ENCODE peak calls at places on chromosomes 1 and 21, in ten cellular contexts. One of them, this sample, is unnamed.

GRCh38 chr1:61255324-61255703 is 173.0 kb downstream of the NFIA start:
- DNase-seq in heart right ventricle: no peak
- DNase-seq in fibroblast of lung: no peak
- DNase-seq in cardiac muscle cell: peak; percentile 36
- DNase-seq in NT2/D1: no peak
- DNase-seq in right cardiac atrium: no peak
- DNase-seq in neural progenitor cell: no peak
- DNase-seq in endothelial cell of umbilical vein: no peak
- DNase-seq in lower lobe of right lung: no peak
- DNase-seq in IMR-90: no peak
- DNase-seq in this sample: no peak

GRCh38 chr1:158933621-158934020 is 2.3 kb downstream of the PYHIN1 start:
- DNase-seq in fibroblast of lung: no peak
- DNase-seq in endothelial cell of umbilical vein: no peak
- DNase-seq in heart right ventricle: no peak
- DNase-seq in neural progenitor cell: no peak
- DNase-seq in cardiac muscle cell: no peak
- DNase-seq in lower lobe of right lung: no peak
- DNase-seq in right cardiac atrium: no peak
- DNase-seq in IMR-90: no peak
- DNase-seq in NT2/D1: no peak
- DNase-seq in this sample: no peak

GRCh38 chr1:114126696-114127095 is 27.0 kb downstream of the SYT6 start:
- DNase-seq in cardiac muscle cell: no peak
- DNase-seq in NT2/D1: no peak
- DNase-seq in endothelial cell of umbilical vein: no peak
- DNase-seq in right cardiac atrium: no peak
- DNase-seq in IMR-90: no peak
- DNase-seq in neural progenitor cell: no peak
- DNase-seq in fibroblast of lung: no peak
- DNase-seq in lower lobe of right lung: peak; percentile 69
- DNase-seq in heart right ventricle: no peak
- DNase-seq in this sample: no peak

GRCh38 chr1:8189931-8190483 is 127.9 kb upstream of the SLC45A1 start:
- DNase-seq in IMR-90: peak; percentile 67
- DNase-seq in right cardiac atrium: no peak
- DNase-seq in neural progenitor cell: no peak
- DNase-seq in fibroblast of lung: no peak
- DNase-seq in lower lobe of right lung: no peak
- DNase-seq in endothelial cell of umbilical vein: no peak
- DNase-seq in cardiac muscle cell: no peak
- DNase-seq in NT2/D1: no peak
- DNase-seq in heart right ventricle: no peak
- DNase-seq in this sample: no peak

GRCh38 chr1:178540646-178541045 is 27.7 kb downstream of the TEX35 start:
- DNase-seq in NT2/D1: no peak
- DNase-seq in heart right ventricle: no peak
- DNase-seq in neural progenitor cell: no peak
- DNase-seq in cardiac muscle cell: peak; percentile 63
- DNase-seq in lower lobe of right lung: no peak
- DNase-seq in right cardiac atrium: no peak
- DNase-seq in fibroblast of lung: peak; percentile 66
- DNase-seq in endothelial cell of umbilical vein: no peak
- DNase-seq in IMR-90: peak; percentile 94
- DNase-seq in this sample: no peak

GRCh38 chr1:119554188-119554587 is 47.2 kb downstream of the HSD3B1 start:
- DNase-seq in cardiac muscle cell: peak; percentile 97
- DNase-seq in lower lobe of right lung: no peak
- DNase-seq in fibroblast of lung: peak; percentile 93
- DNase-seq in heart right ventricle: peak; percentile 15
- DNase-seq in right cardiac atrium: peak; percentile 35
- DNase-seq in IMR-90: peak; percentile 82
- DNase-seq in NT2/D1: no peak
- DNase-seq in neural progenitor cell: no peak
- DNase-seq in endothelial cell of umbilical vein: peak; percentile 94
- DNase-seq in this sample: no peak

GRCh38 chr1:228005511-228006033 is 1.2 kb upstream of the WNT3A start:
- DNase-seq in lower lobe of right lung: no peak
- DNase-seq in cardiac muscle cell: no peak
- DNase-seq in NT2/D1: no peak
- DNase-seq in heart right ventricle: no peak
- DNase-seq in fibroblast of lung: no peak
- DNase-seq in IMR-90: no peak
- DNase-seq in neural progenitor cell: no peak
- DNase-seq in endothelial cell of umbilical vein: no peak
- DNase-seq in right cardiac atrium: no peak
- DNase-seq in this sample: no peak

GRCh38 chr1:167095368-167095767 is 1.5 kb downstream of the STYXL2 start:
- DNase-seq in IMR-90: peak; percentile 61
- DNase-seq in fibroblast of lung: peak; percentile 34
- DNase-seq in NT2/D1: no peak
- DNase-seq in lower lobe of right lung: no peak
- DNase-seq in heart right ventricle: no peak
- DNase-seq in endothelial cell of umbilical vein: no peak
- DNase-seq in neural progenitor cell: no peak
- DNase-seq in right cardiac atrium: no peak
- DNase-seq in cardiac muscle cell: peak; percentile 24
- DNase-seq in this sample: peak; percentile 21

GRCh38 chr21:41361786-41362604 is at the start of gene MX2:
- DNase-seq in heart right ventricle: peak; percentile 85
- DNase-seq in right cardiac atrium: peak; percentile 88
- DNase-seq in endothelial cell of umbilical vein: no peak
- DNase-seq in IMR-90: peak; percentile 81
- DNase-seq in neural progenitor cell: no peak
- DNase-seq in fibroblast of lung: peak; percentile 83
- DNase-seq in NT2/D1: no peak
- DNase-seq in lower lobe of right lung: peak; percentile 80
- DNase-seq in cardiac muscle cell: peak; percentile 93
- DNase-seq in this sample: no peak

GRCh38 chr1:188660573-188660972 is 1817.1 kb downstream of the BRINP3 start:
- DNase-seq in neural progenitor cell: no peak
- DNase-seq in heart right ventricle: no peak
- DNase-seq in right cardiac atrium: no peak
- DNase-seq in NT2/D1: no peak
- DNase-seq in IMR-90: no peak
- DNase-seq in endothelial cell of umbilical vein: no peak
- DNase-seq in cardiac muscle cell: no peak
- DNase-seq in fibroblast of lung: no peak
- DNase-seq in lower lobe of right lung: no peak
- DNase-seq in this sample: no peak

DNA sequence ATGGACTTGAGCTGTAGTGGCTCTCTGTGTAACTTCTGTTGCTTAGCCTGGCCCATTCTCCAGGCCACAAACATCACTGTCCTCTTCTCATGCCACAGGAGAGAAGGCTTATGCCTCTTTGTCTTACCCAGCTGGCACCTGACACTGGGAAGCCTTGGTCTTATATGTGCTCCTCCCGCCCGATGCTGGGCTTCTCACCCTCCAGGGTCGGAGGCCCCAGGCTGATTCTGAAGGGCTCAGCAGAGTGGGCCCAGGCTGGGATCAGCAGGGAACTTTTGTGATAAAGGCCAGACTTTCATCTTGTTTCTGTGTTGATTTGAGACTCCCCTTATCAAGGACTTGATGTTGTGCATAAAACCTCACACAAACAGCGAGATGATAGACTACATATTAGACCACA is 29.8 kb downstream of the TRPM2 start:
- DNase-seq in IMR-90: no peak
- DNase-seq in cardiac muscle cell: no peak
- DNase-seq in fibroblast of lung: no peak
- DNase-seq in neural progenitor cell: no peak
- DNase-seq in right cardiac atrium: no peak
- DNase-seq in lower lobe of right lung: no peak
- DNase-seq in NT2/D1: no peak
- DNase-seq in endothelial cell of umbilical vein: no peak
- DNase-seq in heart right ventricle: no peak
- DNase-seq in this sample: no peak
- H3K9me3 ChIP-seq in IMR-90: peaks cover 7% of the 10 kb centered on the region
- H3K9me3 ChIP-seq in cardiac muscle cell: no peaks in the 10 kb centered on the region
- H3K9me3 ChIP-seq in fibroblast of lung: no peaks in the 10 kb centered on the region
- H3K9me3 ChIP-seq in neural progenitor cell: no peaks in the 10 kb centered on the region
- H3K9me3 ChIP-seq in right cardiac atrium: peaks cover 3% of the 10 kb centered on the region
- H3K9me3 ChIP-seq in lower lobe of right lung: peaks cover 37% of the 10 kb centered on the region
- H3K9me3 ChIP-seq in NT2/D1: peaks cover 26% of the 10 kb centered on the region
- H3K9me3 ChIP-seq in endothelial cell of umbilical vein: no peaks in the 10 kb centered on the region
- H3K9me3 ChIP-seq in heart right ventricle: peaks cover 41% of the 10 kb centered on the region
- H3K9me3 ChIP-seq in this sample: no peaks in the 10 kb centered on the region

GRCh38 chr1:247335871-247336270 is 4.2 kb upstream of the ZNF496 start:
- DNase-seq in right cardiac atrium: peak; percentile 38
- DNase-seq in neural progenitor cell: peak; percentile 23
- DNase-seq in fibroblast of lung: no peak
- DNase-seq in lower lobe of right lung: no peak
- DNase-seq in heart right ventricle: no peak
- DNase-seq in cardiac muscle cell: peak; percentile 59
- DNase-seq in NT2/D1: no peak
- DNase-seq in endothelial cell of umbilical vein: peak; percentile 25
- DNase-seq in IMR-90: no peak
- DNase-seq in this sample: no peak

GRCh38 chr1:247337961-247338360 is 6.3 kb upstream of the ZNF496 start:
- DNase-seq in right cardiac atrium: no peak
- DNase-seq in NT2/D1: no peak
- DNase-seq in IMR-90: no peak
- DNase-seq in neural progenitor cell: no peak
- DNase-seq in fibroblast of lung: no peak
- DNase-seq in cardiac muscle cell: no peak
- DNase-seq in endothelial cell of umbilical vein: no peak
- DNase-seq in heart right ventricle: no peak
- DNase-seq in lower lobe of right lung: no peak
- DNase-seq in this sample: no peak

GRCh38 chr1:247338723-247339270 is 7.1 kb upstream of the ZNF496 start:
- DNase-seq in fibroblast of lung: no peak
- DNase-seq in neural progenitor cell: no peak
- DNase-seq in right cardiac atrium: no peak
- DNase-seq in cardiac muscle cell: no peak
- DNase-seq in lower lobe of right lung: no peak
- DNase-seq in endothelial cell of umbilical vein: no peak
- DNase-seq in IMR-90: peak; percentile 35
- DNase-seq in heart right ventricle: no peak
- DNase-seq in NT2/D1: no peak
- DNase-seq in this sample: no peak

GRCh38 chr1:247336390-247336789 is 4.7 kb upstream of the ZNF496 start:
- DNase-seq in right cardiac atrium: no peak
- DNase-seq in endothelial cell of umbilical vein: no peak
- DNase-seq in cardiac muscle cell: no peak
- DNase-seq in neural progenitor cell: no peak
- DNase-seq in NT2/D1: no peak
- DNase-seq in lower lobe of right lung: no peak
- DNase-seq in IMR-90: no peak
- DNase-seq in fibroblast of lung: no peak
- DNase-seq in heart right ventricle: no peak
- DNase-seq in this sample: no peak

GRCh38 chr1:247337250-247337746 is 5.6 kb upstream of the ZNF496 start:
- DNase-seq in NT2/D1: no peak
- DNase-seq in right cardiac atrium: no peak
- DNase-seq in neural progenitor cell: no peak
- DNase-seq in lower lobe of right lung: no peak
- DNase-seq in fibroblast of lung: no peak
- DNase-seq in cardiac muscle cell: peak; percentile 71
- DNase-seq in IMR-90: peak; percentile 28
- DNase-seq in heart right ventricle: peak; percentile 42
- DNase-seq in endothelial cell of umbilical vein: no peak
- DNase-seq in this sample: no peak
- H3K4me1 ChIP-seq in NT2/D1: peaks cover 30% of the 10 kb centered on the region
- H3K4me1 ChIP-seq in right cardiac atrium: peaks cover 10% of the 10 kb centered on the region
- H3K4me1 ChIP-seq in neural progenitor cell: peaks cover 30% of the 10 kb centered on the region
- H3K4me1 ChIP-seq in lower lobe of right lung: peaks cover 21% of the 10 kb centered on the region
- H3K4me1 ChIP-seq in fibroblast of lung: peaks cover 2% of the 10 kb centered on the region
- H3K4me1 ChIP-seq in cardiac muscle cell: peaks cover 24% of the 10 kb centered on the region
- H3K4me1 ChIP-seq in IMR-90: peaks cover 10% of the 10 kb centered on the region
- H3K4me1 ChIP-seq in heart right ventricle: peaks cover 52% of the 10 kb centered on the region
- H3K4me1 ChIP-seq in endothelial cell of umbilical vein: peaks cover 7% of the 10 kb centered on the region
- H3K4me1 ChIP-seq in this sample: peaks cover 13% of the 10 kb centered on the region

GRCh38 chr1:162892916-162893714 is 32.1 kb upstream of the CCDC190 start:
- DNase-seq in neural progenitor cell: peak; percentile 21
- DNase-seq in cardiac muscle cell: peak; percentile 68
- DNase-seq in lower lobe of right lung: no peak
- DNase-seq in NT2/D1: no peak
- DNase-seq in fibroblast of lung: peak; percentile 57
- DNase-seq in heart right ventricle: no peak
- DNase-seq in IMR-90: peak; percentile 55
- DNase-seq in right cardiac atrium: no peak
- DNase-seq in endothelial cell of umbilical vein: peak; percentile 52
- DNase-seq in this sample: no peak
- H3K4me3 ChIP-seq in neural progenitor cell: no peak overlapping the region
- H3K4me3 ChIP-seq in cardiac muscle cell: no peak overlapping the region
- H3K4me3 ChIP-seq in lower lobe of right lung: no peak overlapping the region
- H3K4me3 ChIP-seq in NT2/D1: no peak overlapping the region
- H3K4me3 ChIP-seq in fibroblast of lung: no peak overlapping the region
- H3K4me3 ChIP-seq in heart right ventricle: no peak overlapping the region
- H3K4me3 ChIP-seq in IMR-90: no peak overlapping the region
- H3K4me3 ChIP-seq in right cardiac atrium: no peak overlapping the region
- H3K4me3 ChIP-seq in endothelial cell of umbilical vein: no peak overlapping the region
- H3K4me3 ChIP-seq in this sample: no peak overlapping the region

GRCh38 chr1:152656459-152656858 is 6.7 kb upstream of the LCE2D start:
- DNase-seq in endothelial cell of umbilical vein: no peak
- DNase-seq in IMR-90: no peak
- DNase-seq in lower lobe of right lung: no peak
- DNase-seq in cardiac muscle cell: no peak
- DNase-seq in NT2/D1: no peak
- DNase-seq in neural progenitor cell: no peak
- DNase-seq in right cardiac atrium: no peak
- DNase-seq in heart right ventricle: no peak
- DNase-seq in fibroblast of lung: no peak
- DNase-seq in this sample: no peak

GRCh38 chr1:152654110-152654509 is 9.1 kb upstream of the LCE2D start:
- DNase-seq in cardiac muscle cell: peak; percentile 54
- DNase-seq in heart right ventricle: no peak
- DNase-seq in lower lobe of right lung: peak; percentile 41
- DNase-seq in NT2/D1: peak; percentile 77
- DNase-seq in IMR-90: peak; percentile 33
- DNase-seq in neural progenitor cell: peak; percentile 1
- DNase-seq in right cardiac atrium: no peak
- DNase-seq in endothelial cell of umbilical vein: peak; percentile 53
- DNase-seq in fibroblast of lung: peak; percentile 64
- DNase-seq in this sample: peak; percentile 82

GRCh38 chr1:152663098-152663497 is at the start of gene LCE2D:
- DNase-seq in endothelial cell of umbilical vein: no peak
- DNase-seq in heart right ventricle: no peak
- DNase-seq in lower lobe of right lung: no peak
- DNase-seq in NT2/D1: no peak
- DNase-seq in right cardiac atrium: no peak
- DNase-seq in cardiac muscle cell: no peak
- DNase-seq in IMR-90: no peak
- DNase-seq in fibroblast of lung: no peak
- DNase-seq in neural progenitor cell: no peak
- DNase-seq in this sample: no peak

GRCh38 chr1:152658649-152659048 is 4.5 kb upstream of the LCE2D start:
- DNase-seq in heart right ventricle: no peak
- DNase-seq in cardiac muscle cell: no peak
- DNase-seq in right cardiac atrium: no peak
- DNase-seq in lower lobe of right lung: no peak
- DNase-seq in endothelial cell of umbilical vein: no peak
- DNase-seq in fibroblast of lung: no peak
- DNase-seq in IMR-90: no peak
- DNase-seq in neural progenitor cell: no peak
- DNase-seq in NT2/D1: no peak
- DNase-seq in this sample: no peak

DNA sequence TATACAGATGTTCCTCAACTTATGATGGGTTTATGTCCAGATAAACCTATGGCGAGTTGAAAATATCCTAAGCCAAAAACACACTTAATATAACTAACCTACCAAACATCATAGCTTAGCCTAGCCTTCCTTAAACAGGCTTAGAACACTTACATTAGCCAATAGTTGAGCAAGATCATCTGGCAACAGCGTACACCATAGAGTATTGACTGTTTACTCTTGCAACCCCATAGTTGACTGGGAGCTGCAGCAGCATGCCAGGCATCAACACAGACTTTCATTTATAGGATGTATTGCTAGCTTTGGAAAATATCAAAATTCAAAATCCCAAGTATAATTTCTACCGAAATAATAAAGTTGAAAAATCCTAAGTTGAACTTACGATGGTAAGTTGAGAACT is 5.5 kb upstream of the LCE2D start:
- DNase-seq in IMR-90: no peak
- DNase-seq in neural progenitor cell: no peak
- DNase-seq in endothelial cell of umbilical vein: no peak
- DNase-seq in lower lobe of right lung: no peak
- DNase-seq in right cardiac atrium: no peak
- DNase-seq in NT2/D1: no peak
- DNase-seq in heart right ventricle: no peak
- DNase-seq in cardiac muscle cell: no peak
- DNase-seq in fibroblast of lung: no peak
- DNase-seq in this sample: no peak
- H3K9me3 ChIP-seq in IMR-90: no peaks in the 10 kb centered on the region
- H3K9me3 ChIP-seq in neural progenitor cell: peaks cover 23% of the 10 kb centered on the region
- H3K9me3 ChIP-seq in endothelial cell of umbilical vein: no peaks in the 10 kb centered on the region
- H3K9me3 ChIP-seq in lower lobe of right lung: no peaks in the 10 kb centered on the region
- H3K9me3 ChIP-seq in right cardiac atrium: no peaks in the 10 kb centered on the region
- H3K9me3 ChIP-seq in NT2/D1: no peaks in the 10 kb centered on the region
- H3K9me3 ChIP-seq in heart right ventricle: no peaks in the 10 kb centered on the region
- H3K9me3 ChIP-seq in cardiac muscle cell: no peaks in the 10 kb centered on the region
- H3K9me3 ChIP-seq in fibroblast of lung: no peaks in the 10 kb centered on the region
- H3K9me3 ChIP-seq in this sample: no peaks in the 10 kb centered on the region

This sample was measured in HAP-1.